ENCODE peak calls at places on chromosomes 4 and X, in six cellular contexts. L is H9, F is H1, J is IMR-90, Y is mesenchymal stem cell, C is trophoblast cell. T is an unnamed sample.

GRCh38 chr4:108483077-108483476 is 137.3 kb upstream of the RPL34 start:
- DNase-seq in L (no peak), F (no peak), J (no peak), Y (peak), C (no peak), T (no peak)

GRCh38 chr4:168683595-168683994 is 186.7 kb downstream of the PALLD start:
- DNase-seq in L (no peak), F (no peak), J (peak), Y (peak), C (no peak), T (no peak)

GRCh38 chr4:165493359-165493758 is 114.6 kb downstream of the CPE start:
- DNase-seq in L (peak), F (peak), J (peak), Y (peak), C (peak), T (peak)

GRCh38 chr4:92483341-92483740 is 179.6 kb downstream of the GRID2 start:
- DNase-seq in L (no peak), F (no peak), J (no peak), Y (no peak), C (no peak), T (no peak)

GRCh38 chrX:79270401-79270800 is 96.7 kb downstream of the ITM2A start:
- DNase-seq in L (peak), F (peak), J (no peak), Y (no peak), C (no peak), T (peak)

GRCh38 chr4:7291372-7292135 is 99.2 kb downstream of the SORCS2 start:
- DNase-seq in L (no peak), F (no peak), J (peak), Y (no peak), C (no peak), T (no peak)

GRCh38 chr4:8603931-8604330 is 11.4 kb downstream of the CPZ start:
- DNase-seq in L (no peak), F (no peak), J (no peak), Y (no peak), C (no peak), T (no peak)

GRCh38 chr4:101806914-101807313 is 16.4 kb downstream of the BANK1 start:
- DNase-seq in L (no peak), F (no peak), J (no peak), Y (peak), C (no peak), T (no peak)

GRCh38 chrX:37803057-37803456 is 23.2 kb downstream of the CYBB start:
- DNase-seq in L (no peak), F (no peak), J (no peak), Y (no peak), C (no peak), T (no peak)

GRCh38 chrX:24676403-24677024 is 17.2 kb upstream of the POLA1 start:
- DNase-seq in L (no peak), F (no peak), J (no peak), Y (peak), C (no peak), T (peak)

GRCh38 chrX:139680356-139680755 is 27.6 kb downstream of the MCF2 start:
- DNase-seq in L (no peak), F (no peak), J (no peak), Y (no peak), C (no peak), T (no peak)

GRCh38 chr4:119068529-119068962 is 67.1 kb upstream of the MYOZ2 start:
- DNase-seq in L (no peak), F (no peak), J (peak), Y (peak), C (peak), T (peak)

GRCh38 chr4:99749445-99750391 is 66.9 kb upstream of the DAPP1 start:
- DNase-seq in L (no peak), F (no peak), J (no peak), Y (no peak), C (no peak), T (no peak)

GRCh38 chrX:144648788-144649187 is 598.5 kb upstream of the SPANXN1 start:
- DNase-seq in L (no peak), F (no peak), J (no peak), Y (no peak), C (no peak), T (no peak)

GRCh38 chrX:85619962-85620361 is 240.5 kb upstream of the POF1B start:
- DNase-seq in L (peak), F (no peak), J (no peak), Y (no peak), C (no peak), T (peak)

GRCh38 chrX:85622635-85623034 is 243.2 kb upstream of the POF1B start:
- DNase-seq in L (no peak), F (no peak), J (no peak), Y (no peak), C (no peak), T (no peak)

GRCh38 chrX:85620466-85620865 is 241.0 kb upstream of the POF1B start:
- DNase-seq in L (no peak), F (no peak), J (no peak), Y (no peak), C (no peak), T (peak)
- H3K18ac ChIP-seq in L (no peak), F (no peak), J (no peak), Y (no peak), C (no peak), T (no peak)

GRCh38 chr4:1017706-1018105 is 6.3 kb downstream of the FGFRL1 start:
- DNase-seq in L (no peak), F (no peak), J (no peak), Y (no peak), C (no peak), T (no peak)
- H3K18ac ChIP-seq in L (no peak), F (no peak), J (no peak), Y (no peak), C (no peak), T (no peak)

GRCh38 chrX:23667239-23668177 is at the start of gene PRDX4:
- DNase-seq in L (peak), F (peak), J (peak), Y (peak), C (peak), T (peak)
- H3K18ac ChIP-seq in L (peak), F (peak), J (peak), Y (peak), C (peak), T (no peak)

DNA sequence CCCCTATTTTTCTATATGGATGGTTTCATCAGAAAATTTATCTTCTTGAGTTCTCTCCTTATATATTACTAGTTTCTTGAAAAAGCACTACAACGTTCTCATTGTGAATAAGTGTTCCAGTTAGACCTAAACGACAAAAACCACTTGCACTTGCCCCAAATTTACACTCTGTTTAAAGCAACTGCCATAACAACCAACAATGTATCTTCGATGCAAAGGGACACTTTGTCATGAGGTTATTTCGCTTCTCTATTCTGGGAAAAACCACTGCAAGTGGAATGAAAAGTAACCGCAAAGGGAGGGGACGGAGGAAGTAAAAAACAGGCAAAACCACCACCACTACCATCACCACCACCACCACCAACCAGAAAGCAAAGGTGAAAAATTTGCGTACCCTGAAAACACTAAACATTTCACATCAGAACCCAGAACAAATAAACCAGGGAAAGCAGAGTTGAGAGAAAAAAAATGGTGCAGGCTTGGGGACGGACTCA is 1.2 kb upstream of the N4BP2 start:
- DNase-seq in L (no peak), F (no peak), J (no peak), Y (no peak), C (peak), T (no peak)
- H3K18ac ChIP-seq in L (peak), F (peak), J (peak), Y (peak), C (peak), T (peak)

GRCh38 chr4:5973033-5973432 is 45.2 kb downstream of the C4orf50 start:
- DNase-seq in L (no peak), F (no peak), J (no peak), Y (no peak), C (no peak), T (no peak)

GRCh38 chr4:5973486-5974220 is 44.6 kb downstream of the C4orf50 start:
- DNase-seq in L (no peak), F (no peak), J (no peak), Y (no peak), C (no peak), T (no peak)

GRCh38 chr4:5976431-5976830 is 41.8 kb downstream of the C4orf50 start:
- DNase-seq in L (peak), F (no peak), J (no peak), Y (no peak), C (no peak), T (peak)

GRCh38 chr4:5972571-5972970 is 45.7 kb downstream of the C4orf50 start:
- DNase-seq in L (no peak), F (no peak), J (no peak), Y (no peak), C (no peak), T (no peak)

DNA sequence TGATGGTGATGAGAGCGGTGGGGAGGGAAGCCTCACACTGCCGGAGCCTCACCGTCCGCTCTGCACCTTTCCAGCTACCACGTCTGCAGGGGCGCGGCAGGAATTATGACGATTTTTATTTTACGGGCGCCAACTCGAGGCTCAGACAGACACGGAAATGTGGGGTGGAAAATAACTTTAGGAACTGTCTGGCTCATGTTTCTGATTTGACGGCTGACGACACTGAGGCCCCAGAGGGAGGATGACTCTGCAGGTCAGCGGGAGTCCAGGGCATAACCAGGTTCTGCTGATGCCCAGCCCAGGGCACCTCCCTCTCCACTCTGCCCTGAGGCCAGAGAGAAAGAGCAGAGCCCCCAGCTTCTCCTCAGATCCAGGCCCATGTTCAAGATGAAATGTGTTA is 43.9 kb downstream of the C4orf50 start:
- DNase-seq in L (no peak), F (no peak), J (no peak), Y (no peak), C (no peak), T (no peak)
- H3K18ac ChIP-seq in L (no peak), F (no peak), J (no peak), Y (no peak), C (no peak), T (no peak)